ENCODE peak calls at places on chromosome 14, in six cellular contexts. I, S, N, O, W and U are unnamed samples. For H3K9me3, the result is how much of the 10 kb centered on the place peaks cover.

GRCh38 chr14:85934123-85934885 is 404.4 kb downstream of the FLRT2 start:
- DNase-seq in O (no peak), S (peak), N (no peak), I (peak), W (peak), U (no peak)

GRCh38 chr14:74572829-74573360 is 39.1 kb downstream of the LTBP2 start:
- DNase-seq in I (peak), O (no peak), W (no peak), S (peak), N (peak), U (no peak)

GRCh38 chr14:51507556-51508511 is 143.9 kb upstream of the FRMD6 start:
- DNase-seq in O (no peak), N (peak), W (peak), S (peak), I (peak), U (no peak)

GRCh38 chr14:73610692-73611091 is 1.6 kb upstream of the ACOT6 start:
- DNase-seq in O (peak), N (peak), W (no peak), I (peak), S (no peak), U (no peak)

GRCh38 chr14:91415794-91416743 is 1.6 kb downstream of the CCDC88C start:
- DNase-seq in I (peak), S (no peak), N (no peak), O (no peak), W (no peak), U (peak)

GRCh38 chr14:50607181-50607580 is 47.2 kb downstream of the ATL1 start:
- DNase-seq in N (peak), W (no peak), S (peak), O (no peak), I (no peak), U (no peak)

GRCh38 chr14:86003998-86004397 is 474.1 kb downstream of the FLRT2 start:
- DNase-seq in O (no peak), S (peak), I (no peak), N (peak), W (no peak), U (no peak)

GRCh38 chr14:35808076-35808657 is 928 bp downstream of the RALGAPA1 start:
- DNase-seq in N (no peak), I (peak), W (no peak), O (peak), S (peak), U (peak)

GRCh38 chr14:67941456-67942018 is 122.0 kb downstream of the RAD51B start:
- DNase-seq in O (no peak), N (peak), S (peak), W (no peak), I (no peak), U (no peak)

GRCh38 chr14:87994974-87995373 is 2.0 kb upstream of the GALC start:
- DNase-seq in S (no peak), W (no peak), N (no peak), O (no peak), I (no peak), U (no peak)

GRCh38 chr14:25048170-25049126 is 1.5 kb downstream of the STXBP6 start:
- DNase-seq in I (no peak), O (peak), W (no peak), N (peak), S (peak), U (peak)

GRCh38 chr14:25046301-25046943 is 3.5 kb downstream of the STXBP6 start:
- DNase-seq in I (no peak), O (no peak), N (peak), W (no peak), S (peak), U (no peak)

GRCh38 chr14:25050494-25051170 is 685 bp upstream of the STXBP6 start:
- DNase-seq in O (no peak), W (no peak), N (peak), I (peak), S (peak), U (no peak)

GRCh38 chr14:25049559-25050493 is at the start of gene STXBP6:
- DNase-seq in S (peak), I (peak), W (peak), O (no peak), N (peak), U (peak)

DNA sequence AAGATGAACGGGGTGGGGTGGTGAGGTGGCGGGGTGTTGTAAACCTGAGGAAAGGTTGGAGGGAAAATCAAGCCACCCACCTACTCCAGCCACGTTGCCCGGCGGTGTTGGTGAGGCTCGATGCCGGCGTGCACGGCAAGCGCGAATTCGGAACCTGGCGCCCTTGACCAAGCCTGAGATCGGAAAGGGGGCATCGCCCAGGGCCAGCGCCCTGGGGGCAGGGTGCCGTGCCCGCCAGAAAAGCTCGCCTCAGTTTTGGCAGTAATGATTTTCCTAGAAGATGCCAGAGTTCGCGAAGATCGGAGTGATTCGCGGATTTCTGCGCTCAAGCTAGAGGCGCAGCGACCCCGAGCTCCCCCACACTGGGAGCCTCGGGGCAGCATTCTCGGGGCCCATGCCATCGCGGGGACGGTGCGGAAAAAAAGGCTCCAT is 804 bp downstream of the STXBP6 start:
- DNase-seq in N (no peak), O (no peak), S (peak), W (peak), I (no peak), U (peak)
- H3K9ac ChIP-seq in N (peak), O (no peak), S (peak), W (no peak), I (no peak), U (no peak)

GRCh38 chr14:104439625-104440024 is 139.9 kb upstream of the C14orf180 start:
- DNase-seq in W (no peak), N (no peak), I (no peak), O (no peak), S (no peak), U (no peak)

GRCh38 chr14:104438166-104438887 is 141.2 kb upstream of the C14orf180 start:
- DNase-seq in N (no peak), I (no peak), S (no peak), W (peak), O (peak), U (peak)

GRCh38 chr14:104442107-104442551 is 137.4 kb upstream of the C14orf180 start:
- DNase-seq in W (peak), N (no peak), I (no peak), S (no peak), O (no peak), U (peak)

GRCh38 chr14:104441275-104442106 is 138.1 kb upstream of the C14orf180 start:
- DNase-seq in W (peak), O (no peak), I (no peak), S (no peak), N (no peak), U (peak)

DNA sequence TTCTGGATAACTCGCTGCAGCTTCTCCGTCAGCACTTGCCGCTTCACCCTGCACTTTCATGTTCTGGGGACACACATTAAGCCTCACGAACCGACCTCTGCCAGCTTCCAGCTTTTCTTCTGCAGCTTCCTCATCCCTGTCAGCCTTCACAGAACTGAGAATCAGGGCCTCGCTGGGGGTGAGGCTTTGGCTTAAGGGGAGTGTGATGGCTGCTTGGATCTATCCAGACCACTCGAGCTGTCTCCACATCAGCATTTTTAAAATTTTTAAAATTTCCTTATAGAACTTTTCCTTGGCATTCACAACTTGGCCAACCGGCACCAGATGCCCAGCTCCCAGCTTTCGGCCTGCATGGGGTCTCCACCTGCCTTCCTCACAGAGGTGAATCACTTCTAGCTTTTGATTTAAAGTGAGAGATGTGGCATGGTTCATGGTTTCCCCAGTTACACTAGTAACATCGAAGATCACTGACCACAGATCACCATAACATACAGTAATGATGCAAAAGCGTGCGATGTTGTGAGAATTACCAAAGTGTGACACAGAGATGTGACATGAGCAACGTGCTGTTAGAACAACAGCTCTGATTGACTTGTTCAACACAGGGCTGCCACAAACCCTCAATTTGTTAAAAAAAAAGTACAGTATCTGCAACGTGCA is 139.1 kb upstream of the C14orf180 start:
- DNase-seq in S (no peak), N (no peak), O (no peak), I (no peak), W (no peak), U (peak)
- H3K9me3 ChIP-seq in S (under half), N (under half), O (under half), I (under half), W (under half), U (under half)

DNA sequence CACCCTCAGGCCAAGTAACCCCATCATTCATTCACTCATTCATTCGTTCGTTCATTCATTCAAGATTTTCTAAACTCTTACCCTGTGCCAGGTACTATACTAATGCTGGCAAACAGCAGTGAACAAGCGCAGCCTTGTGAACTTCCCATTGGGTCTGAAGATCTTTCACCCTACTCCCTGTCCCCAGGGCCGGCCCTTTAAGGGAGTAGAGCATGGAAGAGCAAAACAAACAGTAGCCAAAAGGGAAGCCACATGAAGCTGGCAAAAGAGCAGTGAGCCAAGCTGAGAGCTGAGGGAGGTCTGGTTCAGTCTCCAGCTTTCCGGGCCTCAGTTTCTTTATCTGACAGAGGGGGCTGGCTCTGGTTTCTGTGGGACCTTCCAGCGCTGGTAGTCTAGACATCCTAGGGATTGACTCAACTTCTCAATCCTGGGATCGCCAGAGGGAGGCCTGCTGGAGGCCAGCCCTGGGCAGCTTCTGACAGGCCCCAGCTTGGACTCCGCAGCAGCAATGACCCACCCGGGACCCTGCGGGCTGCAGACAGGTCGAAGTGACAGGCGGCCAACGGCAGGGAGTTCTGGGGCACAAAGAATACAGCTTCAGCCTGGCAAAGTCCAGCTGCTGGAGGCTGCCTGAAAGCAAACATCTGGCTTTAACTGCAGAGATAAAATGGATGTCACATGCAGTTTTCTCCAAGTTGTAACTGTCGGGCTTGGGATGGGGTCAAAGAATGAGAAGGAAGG is 27.1 kb downstream of the ACTN1 start:
- DNase-seq in I (no peak), O (no peak), W (peak), S (no peak), N (no peak), U (no peak)
- H3K9ac ChIP-seq in I (no peak), O (no peak), W (peak), S (peak), N (peak), U (no peak)

GRCh38 chr14:46480817-46481216 is 170.8 kb downstream of the RPL10L start:
- DNase-seq in S (no peak), N (no peak), O (no peak), W (no peak), I (no peak), U (no peak)

GRCh38 chr14:46487582-46488350 is 163.8 kb downstream of the RPL10L start:
- DNase-seq in W (no peak), N (no peak), S (no peak), I (no peak), O (no peak), U (peak)

DNA sequence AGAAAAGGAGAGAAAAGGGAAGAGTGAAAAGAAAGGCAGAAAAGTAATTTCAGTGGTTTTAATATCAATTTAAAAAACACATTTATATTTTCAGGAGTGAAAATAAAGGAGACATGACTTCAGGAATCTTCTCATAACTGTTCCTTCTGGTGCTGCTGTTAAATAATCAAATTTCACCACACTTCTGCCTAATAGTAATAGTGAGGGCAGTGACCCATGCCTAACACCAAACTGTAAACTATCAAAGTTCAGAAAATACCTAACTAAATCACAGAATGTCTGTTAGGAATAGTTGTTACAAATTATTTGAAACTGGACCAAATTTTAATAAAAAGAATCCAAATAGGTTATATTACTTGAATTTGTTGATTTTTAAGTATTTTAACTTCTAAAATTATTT is 169.4 kb downstream of the RPL10L start:
- DNase-seq in N (no peak), W (no peak), O (no peak), I (no peak), S (no peak), U (no peak)
- H3K9me3 ChIP-seq in N (under half), W (under half), O (under half), I (under half), S (under half), U (under half)